ENCODE peak calls at places on chromosomes 4 and X, in five cellular contexts. A, U, F, Z and J are unnamed samples.

GRCh38 chrX:10901290-10901633 is 209.9 kb upstream of the HCCS start:
- DNase-seq in F (no peak), U (no peak), Z (no peak), A (no peak), J (no peak)

GRCh38 chr4:145898926-145899531 is 39.6 kb downstream of the ZNF827 start:
- DNase-seq in U (no peak), Z (no peak), A (no peak), F (no peak), J (no peak)

GRCh38 chr4:25057299-25057698 is 26.6 kb upstream of the LGI2 start:
- DNase-seq in F (no peak), A (no peak), U (no peak), Z (no peak), J (no peak)

GRCh38 chr4:119098306-119098705 is 37.3 kb upstream of the MYOZ2 start:
- DNase-seq in Z (no peak), A (no peak), U (no peak), F (no peak), J (no peak)

GRCh38 chr4:155666701-155667537 is at the start of gene GUCY1A1:
- DNase-seq in F (no peak), U (no peak), A (peak), Z (no peak), J (peak)

GRCh38 chr4:83605744-83606172 is 69.8 kb downstream of the GPAT3 start:
- DNase-seq in A (no peak), U (no peak), F (no peak), Z (no peak), J (no peak)

GRCh38 chrX:18889982-18890381 is 93.9 kb downstream of the PHKA2 start:
- DNase-seq in U (no peak), Z (no peak), A (no peak), F (no peak), J (no peak)

GRCh38 chrX:119181491-119181890 is 53.9 kb upstream of the KIAA1210 start:
- DNase-seq in F (no peak), A (no peak), U (no peak), Z (no peak), J (no peak)

GRCh38 chr4:168933423-168933822 is 76.6 kb downstream of the CBR4 start:
- DNase-seq in Z (no peak), F (no peak), A (no peak), U (no peak), J (no peak)

GRCh38 chrX:115400960-115401359 is 111.4 kb downstream of the LUZP4 start:
- DNase-seq in Z (no peak), A (no peak), U (no peak), F (no peak), J (no peak)